ENCODE peak calls at places on chromosomes 4 and X, in seven cellular contexts. I is PC-3, M is heart left ventricle, O is breast epithelium, G is testis, Y is GM23338, K is H9. P is an unnamed sample.

GRCh38 chr4:48337726-48338125 is 3.6 kb upstream of the SLAIN2 start:
- DNase-seq in M (no peak), Y (no peak), G (no peak), I (peak; percentile 68), O (no peak), K (no peak), P (no peak)

GRCh38 chr4:1081689-1082040 is 31.7 kb downstream of the RNF212 start:
- DNase-seq in G (no peak), O (no peak), Y (no peak), M (no peak), K (peak; percentile 20), I (no peak), P (no peak)

GRCh38 chr4:27684501-27685077 is 823.9 kb downstream of the STIM2 start:
- DNase-seq in O (peak; percentile 30), Y (peak; percentile 85), K (peak; percentile 62), I (peak; percentile 71), M (peak; percentile 32), G (peak; percentile 75), P (peak; percentile 65)

GRCh38 chrX:143669395-143669794 is 33.5 kb upstream of the SLITRK4 start:
- DNase-seq in K (no peak), Y (peak; percentile 8), M (no peak), O (no peak), I (peak; percentile 53), G (no peak), P (no peak)

GRCh38 chrX:47743504-47743903 is 84.5 kb upstream of the UXT start:
- DNase-seq in Y (no peak), I (no peak), M (no peak), K (no peak), O (no peak), G (no peak), P (no peak)

GRCh38 chrX:45771114-45771513 is 570.4 kb upstream of the DIPK2B start:
- DNase-seq in M (no peak), O (no peak), K (no peak), Y (no peak), I (peak; percentile 96), G (no peak), P (no peak)

GRCh38 chrX:41384041-41384705 is 50.2 kb downstream of the DDX3X start:
- DNase-seq in Y (peak; percentile 15), G (peak; percentile 29), O (peak; percentile 42), M (peak; percentile 72), K (no peak), I (peak; percentile 72), P (peak; percentile 62)

GRCh38 chr4:98976716-98977115 is 18.8 kb upstream of the METAP1 start:
- DNase-seq in M (no peak), K (no peak), Y (no peak), O (no peak), G (no peak), I (peak; percentile 78), P (no peak)

GRCh38 chr4:2702361-2702760 is 53.8 kb downstream of the TNIP2 start:
- DNase-seq in I (no peak), Y (no peak), K (no peak), M (no peak), G (no peak), O (no peak), P (no peak)

GRCh38 chrX:123924181-123924580 is 37.3 kb upstream of the STAG2 start:
- DNase-seq in O (no peak), M (no peak), G (no peak), Y (peak; percentile 72), K (peak; percentile 46), I (no peak), P (no peak)

GRCh38 chr4:142181021-142181420 is 544.6 kb downstream of the IL15 start:
- DNase-seq in M (no peak), Y (no peak), I (no peak), O (no peak), G (no peak), K (no peak), P (no peak)

GRCh38 chr4:14023901-14024300 is 396.4 kb upstream of the BOD1L1 start:
- DNase-seq in Y (no peak), O (no peak), M (no peak), I (no peak), G (no peak), K (no peak), P (no peak)

GRCh38 chr4:151226004-151226932 is 50.7 kb upstream of the PRSS48 start:
- DNase-seq in K (no peak), Y (no peak), I (peak; percentile 80), M (no peak), O (no peak), G (no peak), P (no peak)

GRCh38 chr4:15882675-15883086 is 55.9 kb downstream of the FGFBP1 start:
- DNase-seq in Y (peak; percentile 86), K (peak; percentile 83), I (peak; percentile 82), G (peak; percentile 47), O (no peak), M (peak; percentile 53), P (peak; percentile 54)

GRCh38 chr4:41106694-41107419 is 107.5 kb downstream of the APBB2 start:
- DNase-seq in M (no peak), O (no peak), G (no peak), K (no peak), I (no peak), Y (no peak), P (no peak)

GRCh38 chrX:154058207-154058997 is 38.7 kb upstream of the IRAK1 start:
- DNase-seq in O (no peak), M (no peak), K (no peak), G (no peak), I (no peak), Y (no peak), P (no peak)

GRCh38 chrX:74925210-74926088 is at the start of gene NEXMIF:
- DNase-seq in I (peak; percentile 19), Y (peak; percentile 69), G (peak; percentile 19), O (no peak), M (peak; percentile 27), K (peak; percentile 49), P (no peak)

GRCh38 chr4:76208005-76208765 is 5.4 kb downstream of the SCARB2 start:
- DNase-seq in G (peak; percentile 84), I (peak; percentile 72), K (no peak), O (peak; percentile 67), M (peak; percentile 86), Y (no peak), P (peak; percentile 85)

GRCh38 chrX:41333744-41333993 is 293 bp upstream of the DDX3X start:
- DNase-seq in G (no peak), Y (peak; percentile 72), K (no peak), M (no peak), I (peak; percentile 78), O (no peak), P (peak; percentile 75)

GRCh38 chrX:114152130-114152529 is 431.8 kb upstream of the HTR2C start:
- DNase-seq in Y (no peak), M (no peak), G (no peak), K (no peak), I (peak; percentile 81), O (no peak), P (no peak)

GRCh38 chr4:26896636-26897035 is 36.0 kb downstream of the STIM2 start:
- DNase-seq in I (no peak), M (no peak), K (no peak), G (no peak), O (no peak), Y (no peak), P (no peak)

GRCh38 chrX:56576721-56577120 is 13.3 kb downstream of the UBQLN2 start:
- DNase-seq in I (no peak), K (no peak), G (no peak), Y (no peak), M (no peak), O (no peak), P (no peak)

GRCh38 chr4:183074288-183074990 is 24.6 kb upstream of the WWC2 start:
- DNase-seq in K (peak; percentile 36), Y (peak; percentile 72), M (no peak), G (no peak), O (no peak), I (no peak), P (no peak)

GRCh38 chr4:40241936-40242590 is 45.2 kb downstream of the RHOH start:
- DNase-seq in Y (no peak), O (no peak), K (no peak), I (no peak), M (no peak), G (no peak), P (no peak)

GRCh38 chrX:68676340-68676739 is 28.9 kb downstream of the STARD8 start:
- DNase-seq in I (no peak), M (no peak), Y (no peak), K (no peak), O (no peak), G (no peak), P (no peak)

DNA sequence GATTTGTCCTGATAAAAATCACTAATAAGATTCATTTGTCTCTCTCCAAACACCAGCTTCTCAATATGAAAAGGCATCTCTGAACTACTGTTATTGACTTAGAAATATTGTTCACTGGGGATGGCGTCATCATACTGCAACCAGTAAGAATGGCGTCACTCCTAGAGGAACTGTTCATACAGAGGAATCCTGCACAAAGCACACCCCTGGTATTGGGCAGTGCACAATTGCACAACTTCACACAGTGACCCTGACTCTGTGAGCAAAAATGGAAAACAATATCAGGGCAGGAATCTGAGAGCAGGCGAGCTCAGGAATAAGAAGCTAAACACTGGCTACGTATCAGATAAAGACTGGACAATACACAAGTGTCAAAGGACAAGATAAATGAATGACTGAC is 66.7 kb upstream of the PNPLA4 start:
- DNase-seq in M (no peak), O (no peak), K (no peak), G (no peak), I (no peak), Y (no peak), P (no peak)
- H3K27ac ChIP-seq in M (no peak overlapping the region), O (no peak overlapping the region), K (no peak overlapping the region), G (no peak overlapping the region), I (no peak overlapping the region), Y (no peak overlapping the region), P (no peak overlapping the region)

DNA sequence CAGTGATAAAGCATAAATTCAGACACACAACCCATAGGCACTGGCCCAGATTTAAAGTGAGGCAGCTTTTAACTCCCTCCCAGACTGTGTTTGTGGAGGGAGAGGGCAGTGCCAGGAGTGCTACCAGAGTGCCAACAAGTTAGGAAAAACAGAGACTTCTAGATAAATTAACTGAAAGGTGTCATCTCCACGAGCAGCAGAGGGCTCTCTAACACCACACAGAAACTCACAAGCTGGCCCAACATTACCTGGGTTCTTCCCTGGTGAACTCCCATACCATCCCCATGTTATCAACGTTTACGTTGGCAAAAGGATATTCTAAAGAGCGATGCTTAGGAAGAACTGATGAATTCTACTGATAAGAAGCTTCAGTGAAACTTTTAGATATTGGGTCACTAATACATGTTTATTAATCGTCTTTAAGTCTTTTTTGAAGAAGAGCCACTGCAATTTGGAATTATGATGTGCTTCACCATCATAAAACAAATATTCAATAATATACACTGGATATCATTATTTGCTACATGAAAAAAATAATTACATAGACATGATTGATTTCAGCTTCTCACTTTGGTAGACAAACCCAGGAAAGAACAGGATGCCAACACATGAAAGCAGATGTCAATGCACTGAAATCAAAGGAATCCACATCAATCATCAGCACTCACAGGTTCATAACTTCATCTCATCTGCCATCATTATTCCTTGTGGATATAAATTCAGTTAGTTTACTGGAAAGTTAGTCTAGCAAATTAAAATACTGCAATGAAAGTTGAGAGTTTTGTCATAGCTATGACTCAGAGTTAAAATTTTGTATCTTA is 121.2 kb upstream of the NAP1L5 start:
- DNase-seq in Y (peak; percentile 76), O (no peak), K (peak; percentile 49), G (peak; percentile 70), M (no peak), I (peak; percentile 75), P (peak; percentile 59)
- H3K4me1 ChIP-seq in Y (peaks cover 32% of the 10 kb centered on the region), O (peaks cover 4% of the 10 kb centered on the region), K (no peaks in the 10 kb centered on the region), G (peaks cover 8% of the 10 kb centered on the region), M (peaks cover 27% of the 10 kb centered on the region), I (peaks cover 37% of the 10 kb centered on the region), P (peaks cover 58% of the 10 kb centered on the region)

GRCh38 chr4:19164334-19164733 is 1087.4 kb upstream of the SLIT2 start:
- DNase-seq in I (no peak), O (no peak), Y (peak; percentile 6), M (no peak), G (no peak), K (no peak), P (no peak)
- TF ChIP-seq CTCF in I (no peak), O (no peak), Y (peak; percentile 8), M (no peak), G (no peak), K (no peak), P (no peak)

GRCh38 chrX:136166221-136166855 is 19.0 kb downstream of the FHL1 start:
- DNase-seq in K (no peak), G (no peak), M (no peak), Y (peak; percentile 30), I (peak; percentile 61), O (no peak), P (no peak)
- H3K27ac ChIP-seq in K (no peak overlapping the region), G (no peak overlapping the region), M (peak overlapping the region; percentile 87), Y (no peak overlapping the region), I (peak overlapping the region; percentile 38), O (peak overlapping the region; percentile 55), P (no peak overlapping the region)

P was measured in body of pancreas.